ENCODE peak calls at places on chromosomes 4 and X, in six cellular contexts. G, B, U, C, N and V are unnamed samples.

GRCh38 chr4:152784490-152785195 is 4.9 kb downstream of the ARFIP1 start:
- DNase-seq in G (no peak), B (no peak), U (peak), C (no peak), N (peak), V (peak)

GRCh38 chr4:14701896-14702295 is 300.4 kb upstream of the CPEB2 start:
- DNase-seq in G (no peak), B (no peak), U (no peak), C (no peak), N (no peak), V (no peak)

GRCh38 chr4:123353656-123354055 is 42.9 kb upstream of the SPRY1 start:
- DNase-seq in G (no peak), B (no peak), U (no peak), C (no peak), N (no peak), V (no peak)

GRCh38 chrX:68660746-68661145 is 13.3 kb downstream of the STARD8 start:
- DNase-seq in G (no peak), B (no peak), U (no peak), C (no peak), N (no peak), V (no peak)

GRCh38 chr4:147780137-147780777 is 48.4 kb downstream of the ARHGAP10 start:
- DNase-seq in G (no peak), B (peak), U (no peak), C (peak), N (no peak), V (no peak)

GRCh38 chrX:134452591-134452990 is 7.4 kb upstream of the HPRT1 start:
- DNase-seq in G (no peak), B (no peak), U (no peak), C (no peak), N (no peak), V (no peak)

GRCh38 chr4:15118281-15118680 is 116.0 kb downstream of the CPEB2 start:
- DNase-seq in G (no peak), B (no peak), U (no peak), C (no peak), N (no peak), V (no peak)

GRCh38 chr4:106315476-106315967 is 487 bp downstream of the TBCK start:
- DNase-seq in G (peak), B (peak), U (peak), C (no peak), N (no peak), V (peak)

GRCh38 chr4:172995161-172995560 is 173.4 kb upstream of the GALNT7 start:
- DNase-seq in G (no peak), B (no peak), U (peak), C (no peak), N (no peak), V (no peak)

GRCh38 chr4:107348188-107348872 is 312.2 kb upstream of the DKK2 start:
- DNase-seq in G (no peak), B (no peak), U (no peak), C (no peak), N (no peak), V (no peak)

GRCh38 chr4:69999420-69999819 is 3.7 kb downstream of the STATH start:
- DNase-seq in G (no peak), B (no peak), U (peak), C (no peak), N (no peak), V (no peak)